ENCODE peak calls at places on chromosomes 1 and 21, in seven cellular contexts. V is fibroblast of pulmonary artery, M is adrenal gland, F is brain microvascular endothelial cell, T is kidney epithelial cell, Z is WERI-Rb-1, A is AG09319. L is an unnamed sample.

GRCh38 chr1:6440198-6441126 is 15.9 kb downstream of the ESPN start:
- DNase-seq in M (peak), A (no peak), Z (peak), T (no peak), F (no peak), V (no peak), L (peak)

GRCh38 chr1:23118957-23119792 is 49.5 kb downstream of the LUZP1 start:
- DNase-seq in F (no peak), M (no peak), V (peak), Z (no peak), T (no peak), A (no peak), L (no peak)

GRCh38 chr1:55527831-55528230 is 312.7 kb upstream of the USP24 start:
- DNase-seq in Z (no peak), M (no peak), A (no peak), F (no peak), V (no peak), T (no peak), L (no peak)

GRCh38 chr1:89794406-89794805 is 26.4 kb upstream of the LRRC8D start:
- DNase-seq in T (no peak), M (no peak), Z (no peak), F (peak), V (peak), A (no peak), L (no peak)

GRCh38 chr1:55127827-55128343 is 87.3 kb downstream of the USP24 start:
- DNase-seq in M (no peak), A (no peak), V (peak), Z (no peak), T (no peak), F (no peak), L (peak)

GRCh38 chr1:159835862-159836518 is 9.3 kb downstream of the SLAMF8 start:
- DNase-seq in M (no peak), F (no peak), Z (no peak), V (peak), T (no peak), A (no peak), L (no peak)

GRCh38 chr21:37028579-37028978 is 22.1 kb downstream of the RIPPLY3 start:
- DNase-seq in T (no peak), A (no peak), Z (no peak), M (no peak), F (no peak), V (peak), L (no peak)

GRCh38 chr1:183241446-183241845 is 55.4 kb downstream of the LAMC2 start:
- DNase-seq in M (no peak), F (no peak), V (no peak), Z (no peak), A (peak), T (no peak), L (no peak)

GRCh38 chr1:157437301-157437700 is 115.0 kb downstream of the FCRL5 start:
- DNase-seq in Z (no peak), A (no peak), V (no peak), M (no peak), F (no peak), T (no peak), L (no peak)

GRCh38 chr1:9542425-9542824 is 3.2 kb downstream of the SLC25A33 start:
- DNase-seq in V (peak), T (no peak), M (no peak), A (no peak), Z (no peak), F (peak), L (no peak)

GRCh38 chr21:34200288-34200905 is 127.0 kb downstream of the MRPS6 start:
- DNase-seq in Z (no peak), M (no peak), V (peak), A (no peak), T (no peak), F (no peak), L (no peak)

GRCh38 chr1:9910080-9910424 is at the start of gene CTNNBIP1:
- DNase-seq in M (no peak), T (no peak), F (no peak), A (no peak), V (no peak), Z (no peak), L (no peak)

GRCh38 chr1:21295059-21295401 is 4.8 kb upstream of the ECE1 start:
- DNase-seq in Z (no peak), T (no peak), M (peak), A (no peak), F (no peak), V (peak), L (no peak)

GRCh38 chr1:171266930-171267329 is 18.6 kb downstream of the FMO1 start:
- DNase-seq in Z (no peak), F (no peak), A (no peak), M (no peak), V (no peak), T (no peak), L (no peak)

GRCh38 chr1:32618673-32619221 is 31.6 kb downstream of the ZBTB8OS start:
- DNase-seq in F (no peak), Z (no peak), A (no peak), V (peak), M (no peak), T (no peak), L (no peak)

GRCh38 chr1:114352797-114353196 is 158.2 kb downstream of the TRIM33 start:
- DNase-seq in M (no peak), A (no peak), Z (peak), V (peak), T (no peak), F (no peak), L (no peak)

GRCh38 chr21:27734146-27734545 is 767.3 kb upstream of the ADAMTS5 start:
- DNase-seq in F (peak), V (peak), Z (no peak), T (peak), M (no peak), A (peak), L (no peak)

GRCh38 chr1:15288173-15288926 is 41.3 kb downstream of the FHAD1 start:
- DNase-seq in F (no peak), V (no peak), Z (peak), M (no peak), A (no peak), T (no peak), L (no peak)
- TF ChIP-seq CTCF in F (peak), V (no peak), Z (peak), M (no peak), A (no peak), T (no peak), L (no peak)

DNA sequence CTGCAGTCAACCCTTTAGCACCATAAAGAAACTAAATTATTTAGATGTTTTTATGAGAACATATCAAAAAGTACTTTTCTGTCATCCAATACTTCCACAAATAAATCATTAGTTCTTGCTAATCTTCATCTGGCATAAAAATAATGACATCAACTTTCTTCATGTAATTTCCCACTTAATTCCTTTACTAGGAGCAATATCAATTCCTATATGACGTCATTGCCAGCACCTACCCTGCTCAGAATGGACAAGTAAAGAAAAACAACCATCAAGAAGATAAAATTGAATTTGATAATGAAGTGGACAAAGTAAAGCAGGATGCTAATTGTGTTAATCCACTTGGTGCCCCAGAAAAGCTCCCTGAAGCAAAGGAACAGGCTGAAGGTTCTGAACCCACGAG is 116.9 kb downstream of the PTPRC start:
- DNase-seq in A (no peak), V (no peak), M (no peak), Z (no peak), F (no peak), T (no peak), L (no peak)
- TF ChIP-seq CTCF in A (no peak), V (no peak), M (no peak), Z (no peak), F (no peak), T (no peak), L (no peak)

GRCh38 chr1:223007250-223007649 is 135.8 kb downstream of the TLR5 start:
- DNase-seq in M (no peak), F (peak), V (no peak), A (no peak), T (no peak), Z (no peak), L (no peak)

GRCh38 chr1:223000549-223001135 is 142.4 kb downstream of the TLR5 start:
- DNase-seq in V (no peak), A (no peak), M (no peak), Z (no peak), F (no peak), T (no peak), L (no peak)

GRCh38 chr1:223003549-223003948 is 139.5 kb downstream of the TLR5 start:
- DNase-seq in M (no peak), Z (no peak), V (no peak), T (no peak), A (no peak), F (no peak), L (no peak)

GRCh38 chr1:223006794-223007193 is 136.3 kb downstream of the TLR5 start:
- DNase-seq in V (no peak), T (no peak), A (no peak), Z (no peak), M (no peak), F (no peak), L (no peak)

GRCh38 chr1:223001653-223002634 is 141.1 kb downstream of the TLR5 start:
- DNase-seq in F (no peak), A (no peak), V (no peak), Z (no peak), M (no peak), T (no peak), L (no peak)
- TF ChIP-seq CTCF in F (peak), A (peak), V (peak), Z (peak), M (peak), T (peak), L (no peak)

GRCh38 chr21:18917602-18918001 is 514.0 kb upstream of the TMPRSS15 start:
- DNase-seq in A (no peak), M (no peak), Z (no peak), T (no peak), V (peak), F (no peak), L (no peak)

GRCh38 chr21:18913914-18914313 is 510.3 kb upstream of the TMPRSS15 start:
- DNase-seq in F (no peak), M (no peak), T (no peak), V (no peak), Z (no peak), A (no peak), L (no peak)

GRCh38 chr21:18908641-18909040 is 505.1 kb upstream of the TMPRSS15 start:
- DNase-seq in A (no peak), V (no peak), T (no peak), F (no peak), Z (no peak), M (no peak), L (no peak)

DNA sequence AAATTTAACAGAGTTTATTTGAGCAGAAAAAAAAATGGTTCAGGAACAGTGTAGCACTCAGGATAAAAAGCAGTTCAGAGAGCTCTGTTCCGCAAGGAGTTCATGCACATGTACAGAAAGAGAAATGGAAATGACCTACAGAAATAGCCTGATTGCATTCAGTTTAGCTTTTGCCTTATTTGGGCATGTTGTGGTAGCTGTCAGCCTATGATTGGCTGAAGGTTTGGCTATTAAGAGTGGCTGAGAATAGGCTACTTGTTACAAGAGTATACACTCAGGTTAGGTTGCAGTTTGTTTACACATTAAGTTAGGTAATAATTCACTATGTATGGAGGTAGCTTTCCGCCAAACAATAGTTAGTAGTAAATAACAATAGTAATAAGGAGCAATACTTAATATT is 511.0 kb upstream of the TMPRSS15 start:
- DNase-seq in A (no peak), T (no peak), V (no peak), F (no peak), Z (no peak), M (no peak), L (no peak)
- TF ChIP-seq CTCF in A (no peak), T (no peak), V (no peak), F (no peak), Z (no peak), M (no peak), L (no peak)

GRCh38 chr1:35539073-35539823 is 18.0 kb downstream of the KIAA0319L start:
- DNase-seq in T (no peak), F (no peak), Z (peak), A (no peak), M (no peak), V (peak), L (no peak)

GRCh38 chr1:35539824-35540261 is 17.4 kb downstream of the KIAA0319L start:
- DNase-seq in Z (no peak), A (no peak), M (no peak), F (no peak), T (no peak), V (peak), L (peak)

GRCh38 chr1:35546614-35547013 is 10.6 kb downstream of the KIAA0319L start:
- DNase-seq in A (no peak), M (no peak), F (no peak), T (no peak), Z (no peak), V (no peak), L (no peak)

DNA sequence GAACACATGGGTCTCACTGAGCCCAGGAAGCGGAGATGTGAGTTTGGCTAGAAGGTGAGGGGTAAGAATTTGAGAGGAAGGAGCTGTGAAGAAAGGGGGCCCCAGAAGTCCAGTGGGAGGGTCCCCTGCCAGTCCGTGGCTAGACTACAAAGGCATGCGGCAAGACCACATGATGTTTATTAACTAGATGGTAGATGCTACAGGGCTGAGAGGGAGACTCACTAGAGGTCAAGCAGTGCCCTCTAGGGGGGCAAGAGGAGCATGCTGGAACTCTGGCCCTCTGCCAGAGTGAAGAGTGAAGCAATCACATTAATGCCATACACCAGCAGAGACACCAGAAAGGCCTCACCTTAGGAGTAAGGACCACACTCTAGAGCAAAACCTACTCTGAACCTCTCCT is 12.2 kb downstream of the KIAA0319L start:
- DNase-seq in M (peak), A (no peak), Z (peak), F (no peak), V (peak), T (no peak), L (peak)
- TF ChIP-seq CTCF in M (peak), A (peak), Z (peak), F (peak), V (peak), T (peak), L (peak)

GRCh38 chr1:235056937-235057336 is 71.7 kb downstream of the TOMM20 start:
- DNase-seq in T (no peak), M (no peak), F (no peak), V (no peak), A (no peak), Z (no peak), L (no peak)
- TF ChIP-seq CTCF in T (peak), M (no peak), F (no peak), V (no peak), A (no peak), Z (peak), L (no peak)

GRCh38 chr1:186286615-186287317 is 88.3 kb downstream of the TPR start:
- DNase-seq in M (no peak), F (peak), Z (no peak), V (peak), A (no peak), T (no peak), L (no peak)
- TF ChIP-seq CTCF in M (no peak), F (no peak), Z (no peak), V (no peak), A (no peak), T (no peak), L (no peak)

GRCh38 chr21:44304041-44304738 is 4.3 kb downstream of the PFKL start:
- DNase-seq in F (no peak), T (no peak), V (no peak), M (no peak), A (no peak), Z (peak), L (no peak)

GRCh38 chr21:44300262-44300959 is 558 bp downstream of the PFKL start:
- DNase-seq in M (peak), F (peak), A (no peak), T (no peak), V (peak), Z (peak), L (peak)

GRCh38 chr21:44303490-44303981 is 3.7 kb downstream of the PFKL start:
- DNase-seq in M (no peak), V (no peak), Z (peak), A (no peak), F (no peak), T (peak), L (no peak)

GRCh38 chr21:44301093-44301492 is 1.2 kb downstream of the PFKL start:
- DNase-seq in T (no peak), A (no peak), Z (no peak), M (no peak), V (no peak), F (no peak), L (no peak)

GRCh38 chr21:44301961-44302406 is 2.1 kb downstream of the PFKL start:
- DNase-seq in A (no peak), V (no peak), F (no peak), M (no peak), T (no peak), Z (no peak), L (no peak)
- TF ChIP-seq CTCF in A (no peak), V (no peak), F (peak), M (no peak), T (peak), Z (peak), L (no peak)